ENCODE peak calls at places on chromosomes 13 and 19, in five cellular contexts. One of them, this sample, is unnamed.

GRCh38 chr13:39263033-39263432 is 224.8 kb downstream of the NHLRC3 start:
- DNase-seq in MV-4-11: peak
- DNase-seq in NCI-H1105: peak
- DNase-seq in neuronal stem cell: peak
- DNase-seq in kidney epithelial cell: no peak
- DNase-seq in this sample: no peak

GRCh38 chr19:40661616-40662015 is 28.8 kb downstream of the NUMBL start:
- DNase-seq in neuronal stem cell: no peak
- DNase-seq in kidney epithelial cell: no peak
- DNase-seq in NCI-H1105: no peak
- DNase-seq in MV-4-11: no peak
- DNase-seq in this sample: no peak

GRCh38 chr19:3367572-3368440 is 1.4 kb downstream of the NFIC start:
- DNase-seq in NCI-H1105: no peak
- DNase-seq in MV-4-11: peak
- DNase-seq in kidney epithelial cell: no peak
- DNase-seq in neuronal stem cell: no peak
- DNase-seq in this sample: no peak

GRCh38 chr19:2371656-2372055 is 11.6 kb downstream of the TMPRSS9 start:
- DNase-seq in MV-4-11: peak
- DNase-seq in neuronal stem cell: no peak
- DNase-seq in kidney epithelial cell: no peak
- DNase-seq in NCI-H1105: no peak
- DNase-seq in this sample: no peak

GRCh38 chr13:35549481-35549880 is 73.0 kb upstream of the MAB21L1 start:
- DNase-seq in NCI-H1105: no peak
- DNase-seq in kidney epithelial cell: peak
- DNase-seq in MV-4-11: peak
- DNase-seq in neuronal stem cell: no peak
- DNase-seq in this sample: no peak

GRCh38 chr19:48203794-48204628 is 33.5 kb downstream of the ZSWIM9 start:
- DNase-seq in neuronal stem cell: peak
- DNase-seq in MV-4-11: peak
- DNase-seq in NCI-H1105: peak
- DNase-seq in kidney epithelial cell: peak
- DNase-seq in this sample: peak

GRCh38 chr13:23987331-23987730 is 90.0 kb upstream of the C1QTNF9B start:
- DNase-seq in neuronal stem cell: no peak
- DNase-seq in NCI-H1105: no peak
- DNase-seq in MV-4-11: no peak
- DNase-seq in kidney epithelial cell: no peak
- DNase-seq in this sample: no peak

GRCh38 chr13:46679369-46680180 is 117.4 kb downstream of the ESD start:
- DNase-seq in kidney epithelial cell: no peak
- DNase-seq in NCI-H1105: no peak
- DNase-seq in neuronal stem cell: no peak
- DNase-seq in MV-4-11: no peak
- DNase-seq in this sample: peak

GRCh38 chr13:44470623-44471562 is 97.3 kb downstream of the SERP2 start:
- DNase-seq in NCI-H1105: no peak
- DNase-seq in MV-4-11: peak
- DNase-seq in kidney epithelial cell: peak
- DNase-seq in neuronal stem cell: no peak
- DNase-seq in this sample: peak

GRCh38 chr13:112133489-112134149 is 66.7 kb downstream of the SOX1 start:
- DNase-seq in neuronal stem cell: peak
- DNase-seq in NCI-H1105: no peak
- DNase-seq in MV-4-11: no peak
- DNase-seq in kidney epithelial cell: no peak
- DNase-seq in this sample: no peak

GRCh38 chr13:110855363-110855762 is 59.5 kb downstream of the ANKRD10 start:
- DNase-seq in kidney epithelial cell: no peak
- DNase-seq in MV-4-11: peak
- DNase-seq in neuronal stem cell: no peak
- DNase-seq in NCI-H1105: no peak
- DNase-seq in this sample: no peak

GRCh38 chr13:45879666-45880065 is 28.1 kb upstream of the SIAH3 start:
- DNase-seq in NCI-H1105: no peak
- DNase-seq in MV-4-11: no peak
- DNase-seq in neuronal stem cell: no peak
- DNase-seq in kidney epithelial cell: no peak
- DNase-seq in this sample: no peak

GRCh38 chr13:94824601-94825000 is 112.3 kb upstream of the SOX21 start:
- DNase-seq in MV-4-11: no peak
- DNase-seq in NCI-H1105: no peak
- DNase-seq in kidney epithelial cell: no peak
- DNase-seq in neuronal stem cell: no peak
- DNase-seq in this sample: no peak

GRCh38 chr19:4768934-4769777 is 22.4 kb upstream of the FEM1A start:
- DNase-seq in MV-4-11: peak
- DNase-seq in kidney epithelial cell: peak
- DNase-seq in NCI-H1105: peak
- DNase-seq in neuronal stem cell: peak
- DNase-seq in this sample: peak

GRCh38 chr19:48815870-48816501 is 5.2 kb upstream of the BCAT2 start:
- DNase-seq in MV-4-11: no peak
- DNase-seq in NCI-H1105: no peak
- DNase-seq in kidney epithelial cell: no peak
- DNase-seq in neuronal stem cell: no peak
- DNase-seq in this sample: no peak

GRCh38 chr13:114088863-114089262 is 43.6 kb downstream of the RASA3 start:
- DNase-seq in NCI-H1105: no peak
- DNase-seq in MV-4-11: no peak
- DNase-seq in kidney epithelial cell: no peak
- DNase-seq in neuronal stem cell: no peak
- DNase-seq in this sample: no peak

GRCh38 chr13:36131215-36131930 is at the start of gene DCLK1:
- DNase-seq in neuronal stem cell: peak
- DNase-seq in NCI-H1105: peak
- DNase-seq in kidney epithelial cell: no peak
- DNase-seq in MV-4-11: no peak
- DNase-seq in this sample: peak

GRCh38 chr19:47247308-47247990 is 8.9 kb upstream of the CCDC9 start:
- DNase-seq in MV-4-11: peak
- DNase-seq in NCI-H1105: peak
- DNase-seq in kidney epithelial cell: no peak
- DNase-seq in neuronal stem cell: no peak
- DNase-seq in this sample: peak

GRCh38 chr19:33434090-33434885 is 60.8 kb downstream of the CEBPG start:
- DNase-seq in NCI-H1105: no peak
- DNase-seq in neuronal stem cell: no peak
- DNase-seq in kidney epithelial cell: no peak
- DNase-seq in MV-4-11: no peak
- DNase-seq in this sample: no peak

GRCh38 chr19:58364127-58364526 is 1.6 kb upstream of the ZNF497 start:
- DNase-seq in NCI-H1105: no peak
- DNase-seq in neuronal stem cell: no peak
- DNase-seq in MV-4-11: peak
- DNase-seq in kidney epithelial cell: no peak
- DNase-seq in this sample: no peak

GRCh38 chr13:48236528-48237353 is 3.7 kb downstream of the ITM2B start:
- DNase-seq in MV-4-11: peak
- DNase-seq in kidney epithelial cell: no peak
- DNase-seq in neuronal stem cell: no peak
- DNase-seq in NCI-H1105: no peak
- DNase-seq in this sample: no peak

GRCh38 chr19:5961969-5962945 is 15.7 kb downstream of the RANBP3 start:
- DNase-seq in kidney epithelial cell: no peak
- DNase-seq in MV-4-11: peak
- DNase-seq in neuronal stem cell: no peak
- DNase-seq in NCI-H1105: peak
- DNase-seq in this sample: peak